ENCODE peak calls at places on chromosomes 11 and 22, in four cellular contexts. One of them, this sample, is unnamed. For H3K9me3, the result is how much of the 10 kb centered on the place peaks cover.

GRCh38 chr11:115580927-115581680 is 76.9 kb upstream of the CADM1 start:
- DNase-seq in A549: no peak
- DNase-seq in HepG2: no peak
- DNase-seq in K562: no peak
- DNase-seq in this sample: no peak

GRCh38 chr11:46912526-46913150 is 5.7 kb downstream of the LRP4 start:
- DNase-seq in A549: no peak
- DNase-seq in HepG2: no peak
- DNase-seq in K562: peak
- DNase-seq in this sample: no peak

GRCh38 chr11:101090679-101091270 is 38.8 kb downstream of the PGR start:
- DNase-seq in A549: no peak
- DNase-seq in HepG2: no peak
- DNase-seq in K562: no peak
- DNase-seq in this sample: no peak

GRCh38 chr11:76763573-76764348 is 19.4 kb upstream of the TSKU start:
- DNase-seq in A549: no peak
- DNase-seq in HepG2: no peak
- DNase-seq in K562: no peak
- DNase-seq in this sample: peak

GRCh38 chr11:22508691-22509090 is 116.9 kb downstream of the FANCF start:
- DNase-seq in A549: no peak
- DNase-seq in HepG2: no peak
- DNase-seq in K562: no peak
- DNase-seq in this sample: no peak

GRCh38 chr11:12827929-12828812 is 153.9 kb downstream of the TEAD1 start:
- DNase-seq in A549: no peak
- DNase-seq in HepG2: peak
- DNase-seq in K562: no peak
- DNase-seq in this sample: peak

GRCh38 chr22:45504703-45505341 is 2.1 kb downstream of the FBLN1 start:
- DNase-seq in A549: no peak
- DNase-seq in HepG2: no peak
- DNase-seq in K562: no peak
- DNase-seq in this sample: peak

GRCh38 chr11:35553021-35553420 is 27.6 kb upstream of the PAMR1 start:
- DNase-seq in A549: no peak
- DNase-seq in HepG2: no peak
- DNase-seq in K562: no peak
- DNase-seq in this sample: peak

DNA sequence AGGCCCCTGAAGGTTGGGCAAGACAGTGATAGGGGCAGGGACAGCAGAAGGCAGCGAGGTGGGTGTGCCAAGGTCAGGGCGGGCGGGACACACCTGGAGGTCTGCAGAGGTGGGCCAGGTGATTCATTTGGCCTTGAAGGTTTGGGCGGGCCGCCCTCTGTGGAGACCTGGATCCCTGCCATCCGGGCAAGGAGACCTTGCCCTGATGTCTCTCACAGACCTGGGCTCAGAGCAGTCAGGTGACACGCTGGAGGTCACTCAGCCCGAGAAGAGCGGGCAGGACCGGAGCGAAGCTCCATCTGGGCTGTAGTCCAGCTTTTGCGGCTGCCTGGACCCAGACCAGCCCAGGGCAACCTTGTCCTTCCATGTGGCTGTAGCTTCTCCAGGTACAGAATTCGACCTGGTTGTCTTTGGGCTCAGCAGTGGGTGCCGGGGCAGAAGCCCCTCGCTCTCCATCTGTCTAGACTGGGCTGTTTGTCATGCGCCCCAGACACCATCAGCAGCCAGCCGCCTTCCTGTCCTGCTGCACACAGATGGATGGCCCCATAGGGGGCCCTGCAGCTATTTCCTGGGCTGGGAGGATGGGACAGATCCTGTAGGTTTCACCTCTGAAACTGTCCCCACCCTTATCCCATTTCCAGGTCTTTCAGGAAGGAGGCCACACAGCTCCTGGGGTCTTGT is 3.1 kb downstream of the MRGPRG start:
- DNase-seq in A549: no peak
- DNase-seq in HepG2: no peak
- DNase-seq in K562: no peak
- DNase-seq in this sample: no peak
- TF ChIP-seq MAZ in A549: no peak
- TF ChIP-seq MAZ in HepG2: no peak
- TF ChIP-seq MAZ in K562: no peak
- TF ChIP-seq MAZ in this sample: no peak

GRCh38 chr11:66268210-66268952 is at the start of gene RAB1B:
- DNase-seq in A549: peak
- DNase-seq in HepG2: peak
- DNase-seq in K562: peak
- DNase-seq in this sample: peak
- TF ChIP-seq POLR2A in A549: peak
- TF ChIP-seq POLR2A in HepG2: peak
- TF ChIP-seq POLR2A in K562: peak
- TF ChIP-seq POLR2A in this sample: peak

GRCh38 chr22:49523374-49524008 is 304.2 kb downstream of the BRD1 start:
- DNase-seq in A549: no peak
- DNase-seq in HepG2: no peak
- DNase-seq in K562: no peak
- DNase-seq in this sample: no peak

GRCh38 chr22:49521787-49522224 is 305.9 kb downstream of the BRD1 start:
- DNase-seq in A549: no peak
- DNase-seq in HepG2: no peak
- DNase-seq in K562: no peak
- DNase-seq in this sample: no peak

GRCh38 chr22:49525366-49525765 is 302.3 kb downstream of the BRD1 start:
- DNase-seq in A549: no peak
- DNase-seq in HepG2: no peak
- DNase-seq in K562: no peak
- DNase-seq in this sample: no peak

GRCh38 chr22:49524362-49524761 is 303.3 kb downstream of the BRD1 start:
- DNase-seq in A549: no peak
- DNase-seq in HepG2: no peak
- DNase-seq in K562: no peak
- DNase-seq in this sample: no peak

DNA sequence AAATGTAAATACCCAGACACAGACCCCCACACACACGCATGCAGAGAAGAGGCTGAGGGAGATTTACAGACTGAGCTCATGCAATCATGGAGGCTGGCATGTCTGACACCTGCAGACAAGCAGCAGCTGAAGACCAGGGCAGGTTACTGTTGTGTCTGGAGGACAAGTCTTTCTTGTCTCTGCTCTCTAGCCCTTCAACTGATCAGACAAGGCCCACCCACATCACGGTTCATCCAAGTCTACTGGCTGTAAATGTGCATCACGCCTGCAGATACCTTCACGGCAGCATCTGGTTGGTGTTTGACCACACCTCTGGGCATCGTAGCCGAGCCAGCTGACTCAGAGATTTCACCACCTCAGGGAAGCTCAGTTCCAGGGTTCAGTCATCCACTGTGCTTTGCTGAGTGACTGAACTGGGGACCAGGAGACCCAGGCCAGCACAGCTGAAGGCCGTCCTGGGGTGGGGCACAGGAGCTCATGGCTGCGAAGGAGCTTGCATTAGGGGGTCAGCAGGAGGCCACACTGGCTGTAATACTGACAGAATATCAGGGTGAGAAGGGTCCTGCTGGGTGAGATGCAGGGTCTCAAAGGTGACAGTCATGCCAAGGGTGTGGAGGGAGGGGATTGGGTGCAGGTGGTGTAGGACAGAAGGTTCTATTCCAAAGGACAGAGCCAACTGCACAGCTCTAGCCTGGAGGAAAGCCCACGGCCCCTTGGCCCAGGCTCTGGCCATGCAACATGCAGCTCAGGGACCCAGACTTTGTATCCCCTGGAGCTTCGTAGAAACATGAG is 304.9 kb downstream of the BRD1 start:
- DNase-seq in A549: no peak
- DNase-seq in HepG2: no peak
- DNase-seq in K562: no peak
- DNase-seq in this sample: no peak
- H3K9me3 ChIP-seq in A549: under half
- H3K9me3 ChIP-seq in HepG2: under half
- H3K9me3 ChIP-seq in K562: under half
- H3K9me3 ChIP-seq in this sample: half or more

GRCh38 chr11:93529707-93530467 is 13.3 kb downstream of the SMCO4 start:
- DNase-seq in A549: no peak
- DNase-seq in HepG2: peak
- DNase-seq in K562: no peak
- DNase-seq in this sample: peak
- TF ChIP-seq MAZ in A549: no peak
- TF ChIP-seq MAZ in HepG2: no peak
- TF ChIP-seq MAZ in K562: no peak
- TF ChIP-seq MAZ in this sample: no peak

GRCh38 chr11:118136826-118137225 is 15.8 kb downstream of the SCN4B start:
- DNase-seq in A549: no peak
- DNase-seq in HepG2: no peak
- DNase-seq in K562: no peak
- DNase-seq in this sample: no peak

GRCh38 chr11:118136341-118136740 is 16.3 kb downstream of the SCN4B start:
- DNase-seq in A549: no peak
- DNase-seq in HepG2: no peak
- DNase-seq in K562: no peak
- DNase-seq in this sample: no peak

GRCh38 chr11:118135796-118136165 is 16.8 kb downstream of the SCN4B start:
- DNase-seq in A549: no peak
- DNase-seq in HepG2: no peak
- DNase-seq in K562: no peak
- DNase-seq in this sample: no peak

GRCh38 chr11:118133816-118134215 is 18.8 kb downstream of the SCN4B start:
- DNase-seq in A549: no peak
- DNase-seq in HepG2: no peak
- DNase-seq in K562: no peak
- DNase-seq in this sample: no peak

GRCh38 chr11:118135051-118135795 is 17.4 kb downstream of the SCN4B start:
- DNase-seq in A549: no peak
- DNase-seq in HepG2: no peak
- DNase-seq in K562: no peak
- DNase-seq in this sample: no peak
- TF ChIP-seq POLR2A in A549: no peak
- TF ChIP-seq POLR2A in HepG2: no peak
- TF ChIP-seq POLR2A in K562: no peak
- TF ChIP-seq POLR2A in this sample: no peak

GRCh38 chr22:41862530-41863266 is 29.8 kb downstream of the SREBF2 start:
- DNase-seq in A549: no peak
- DNase-seq in HepG2: no peak
- DNase-seq in K562: no peak
- DNase-seq in this sample: peak
- H3K9me3 ChIP-seq in A549: under half
- H3K9me3 ChIP-seq in HepG2: under half
- H3K9me3 ChIP-seq in K562: under half
- H3K9me3 ChIP-seq in this sample: under half

GRCh38 chr11:111306321-111306720 is 8.0 kb downstream of the POU2AF3 start:
- DNase-seq in A549: no peak
- DNase-seq in HepG2: no peak
- DNase-seq in K562: no peak
- DNase-seq in this sample: no peak

GRCh38 chr11:111305871-111306270 is 7.5 kb downstream of the POU2AF3 start:
- DNase-seq in A549: no peak
- DNase-seq in HepG2: no peak
- DNase-seq in K562: no peak
- DNase-seq in this sample: no peak

GRCh38 chr11:111307472-111308108 is 9.2 kb downstream of the POU2AF3 start:
- DNase-seq in A549: no peak
- DNase-seq in HepG2: no peak
- DNase-seq in K562: no peak
- DNase-seq in this sample: no peak

GRCh38 chr11:111303476-111303875 is 5.1 kb downstream of the POU2AF3 start:
- DNase-seq in A549: peak
- DNase-seq in HepG2: peak
- DNase-seq in K562: no peak
- DNase-seq in this sample: no peak

GRCh38 chr11:111305403-111305802 is 7.1 kb downstream of the POU2AF3 start:
- DNase-seq in A549: no peak
- DNase-seq in HepG2: no peak
- DNase-seq in K562: no peak
- DNase-seq in this sample: no peak
- TF ChIP-seq MAZ in A549: no peak
- TF ChIP-seq MAZ in HepG2: no peak
- TF ChIP-seq MAZ in K562: no peak
- TF ChIP-seq MAZ in this sample: no peak

DNA sequence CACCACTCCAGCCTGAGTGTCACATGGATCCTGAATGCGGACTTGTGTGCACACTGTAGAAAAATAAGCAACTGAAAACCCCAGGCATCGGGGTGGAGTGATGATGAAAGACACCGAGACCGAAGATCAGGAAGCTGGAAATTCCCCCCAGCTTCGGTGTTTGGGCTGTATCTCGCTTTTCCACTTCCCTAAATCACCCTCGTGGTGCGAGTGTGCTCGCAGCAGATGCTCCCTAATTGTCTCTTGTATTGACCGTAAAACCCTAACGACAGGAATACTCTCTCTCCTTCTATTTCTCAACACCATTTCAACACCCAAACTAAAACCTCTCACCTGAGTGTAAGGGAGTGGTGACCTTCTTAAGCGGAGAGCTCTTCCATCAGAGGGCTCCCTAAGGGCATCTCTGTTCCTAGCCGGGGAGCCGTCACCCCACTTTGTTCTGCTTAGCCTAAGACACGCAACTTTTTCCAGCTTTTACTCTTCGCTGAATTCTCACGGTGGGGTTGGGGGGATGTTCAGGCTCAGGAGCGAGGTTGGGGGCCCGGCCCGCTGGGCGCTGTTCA is 637 bp upstream of the GRK3 start:
- DNase-seq in A549: no peak
- DNase-seq in HepG2: peak
- DNase-seq in K562: no peak
- DNase-seq in this sample: peak
- TF ChIP-seq POLR2A in A549: no peak
- TF ChIP-seq POLR2A in HepG2: peak
- TF ChIP-seq POLR2A in K562: no peak
- TF ChIP-seq POLR2A in this sample: no peak

This sample was measured in IMR-90.